ENCODE peak calls at places on chromosomes 1 and 21, in nine cellular contexts. K is GM13977, R is fibroblast of lung, L is B cell, T is HFF-Myc, U is cardiac fibroblast, P is endothelial cell, Q is body of pancreas, E is thyroid gland. A is an unnamed sample.

GRCh38 chr1:185499986-185500626 is 183.1 kb upstream of the IVNS1ABP start:
- DNase-seq in K (no peak), R (peak; percentile 60), L (no peak), T (peak; percentile 42), U (peak; percentile 62), P (no peak), Q (no peak), E (no peak), A (no peak)

GRCh38 chr1:186082235-186082937 is 292.7 kb downstream of the TPR start:
- DNase-seq in K (no peak), R (peak; percentile 76), L (peak; percentile 14), T (peak; percentile 24), U (peak; percentile 86), P (peak; percentile 36), Q (peak; percentile 61), E (peak; percentile 95), A (no peak)

GRCh38 chr1:55217226-55217996 is 2.2 kb upstream of the USP24 start:
- DNase-seq in K (no peak), R (no peak), L (peak; percentile 64), T (no peak), U (peak; percentile 46), P (no peak), Q (no peak), E (no peak), A (no peak)

GRCh38 chr1:117892512-117892911 is 36.9 kb downstream of the GDAP2 start:
- DNase-seq in K (no peak), R (no peak), L (no peak), T (no peak), U (no peak), P (no peak), Q (no peak), E (no peak), A (no peak)

GRCh38 chr1:164515932-164516331 is 43.1 kb upstream of the PBX1 start:
- DNase-seq in K (no peak), R (peak; percentile 87), L (no peak), T (no peak), U (peak; percentile 37), P (no peak), Q (no peak), E (no peak), A (no peak)

GRCh38 chr1:86068841-86069756 is 87.5 kb downstream of the COL24A1 start:
- DNase-seq in K (no peak), R (peak; percentile 31), L (no peak), T (no peak), U (peak; percentile 20), P (no peak), Q (no peak), E (no peak), A (no peak)

GRCh38 chr1:11543796-11544195 is 64.8 kb downstream of the DISP3 start:
- DNase-seq in K (no peak), R (no peak), L (no peak), T (no peak), U (no peak), P (no peak), Q (no peak), E (no peak), A (no peak)

GRCh38 chr21:43681650-43682049 is 22.3 kb downstream of the RRP1B start:
- DNase-seq in K (no peak), R (no peak), L (no peak), T (no peak), U (no peak), P (no peak), Q (no peak), E (no peak), A (no peak)

DNA sequence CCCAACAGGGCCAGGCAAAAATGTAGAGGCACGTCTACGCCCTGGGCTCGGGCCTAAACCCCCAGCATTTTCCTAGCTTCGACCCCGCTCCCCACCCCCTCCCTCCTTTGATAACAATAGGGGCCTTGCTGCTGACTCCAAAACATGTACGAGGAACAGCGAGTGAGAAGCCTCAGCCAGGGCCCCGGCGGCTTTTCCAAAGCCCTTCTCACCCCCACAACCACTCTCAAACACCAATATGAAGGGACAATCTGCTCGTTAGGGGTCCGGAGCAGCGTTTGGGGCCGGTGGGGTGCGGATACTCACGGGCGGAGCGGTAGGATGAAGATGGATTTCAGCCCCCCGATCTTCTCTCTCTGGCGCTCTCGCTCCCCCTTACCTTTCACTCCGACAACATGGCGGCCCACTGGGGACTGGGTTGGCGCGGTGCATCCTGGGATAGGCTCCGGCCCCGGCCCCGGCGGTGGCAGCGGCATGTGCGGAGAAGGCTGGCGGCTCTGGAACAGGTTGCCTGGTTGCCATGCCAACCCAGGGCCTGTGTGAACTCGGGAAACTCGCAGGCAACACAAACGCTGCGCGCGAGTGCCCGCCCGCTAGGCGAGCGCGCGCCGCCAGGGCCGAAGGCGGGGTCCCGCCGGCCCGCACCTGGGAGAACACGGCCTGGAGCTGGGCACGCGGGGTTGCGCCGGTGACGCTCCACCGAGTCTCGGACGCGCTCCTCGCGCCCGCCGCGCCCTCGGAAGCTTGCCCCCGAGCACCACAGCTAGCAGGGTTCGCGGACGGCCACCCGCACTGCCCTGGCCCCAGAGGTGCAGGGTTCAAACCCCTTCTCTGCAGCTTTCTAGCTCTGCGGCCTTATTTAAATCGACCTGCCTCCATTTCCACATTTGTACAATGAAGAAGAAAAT is at the start of gene PUM1:
- DNase-seq in K (peak; percentile 96), R (peak; percentile 96), L (peak; percentile 95), T (peak; percentile 90), U (peak; percentile 98), P (peak; percentile 100), Q (peak; percentile 100), E (peak; percentile 100), A (peak; percentile 97)
- TF ChIP-seq CTCF in K (no peak), R (no peak), L (no peak), T (no peak), U (no peak), P (no peak), Q (peak; percentile 30), E (peak; percentile 45), A (no peak)

GRCh38 chr1:6486433-6487011 is 4.9 kb downstream of the PLEKHG5 start:
- DNase-seq in K (peak; percentile 92), R (peak; percentile 78), L (peak; percentile 92), T (peak; percentile 67), U (peak; percentile 85), P (peak; percentile 96), Q (peak; percentile 90), E (peak; percentile 84), A (peak; percentile 74)

GRCh38 chr1:6485937-6486250 is 5.6 kb downstream of the PLEKHG5 start:
- DNase-seq in K (no peak), R (no peak), L (no peak), T (no peak), U (no peak), P (no peak), Q (no peak), E (no peak), A (no peak)

GRCh38 chr1:6483761-6484117 is 7.7 kb downstream of the PLEKHG5 start:
- DNase-seq in K (no peak), R (no peak), L (no peak), T (no peak), U (no peak), P (no peak), Q (no peak), E (no peak), A (no peak)

GRCh38 chr1:6484826-6485139 is 6.7 kb downstream of the PLEKHG5 start:
- DNase-seq in K (no peak), R (no peak), L (no peak), T (no peak), U (no peak), P (no peak), Q (no peak), E (no peak), A (no peak)

GRCh38 chr1:6485140-6485936 is 6.1 kb downstream of the PLEKHG5 start:
- DNase-seq in K (peak; percentile 66), R (no peak), L (peak; percentile 76), T (no peak), U (no peak), P (peak; percentile 67), Q (no peak), E (no peak), A (no peak)
- TF ChIP-seq CTCF in K (no peak), R (no peak), L (no peak), T (no peak), U (no peak), P (no peak), Q (no peak), E (no peak), A (no peak)

DNA sequence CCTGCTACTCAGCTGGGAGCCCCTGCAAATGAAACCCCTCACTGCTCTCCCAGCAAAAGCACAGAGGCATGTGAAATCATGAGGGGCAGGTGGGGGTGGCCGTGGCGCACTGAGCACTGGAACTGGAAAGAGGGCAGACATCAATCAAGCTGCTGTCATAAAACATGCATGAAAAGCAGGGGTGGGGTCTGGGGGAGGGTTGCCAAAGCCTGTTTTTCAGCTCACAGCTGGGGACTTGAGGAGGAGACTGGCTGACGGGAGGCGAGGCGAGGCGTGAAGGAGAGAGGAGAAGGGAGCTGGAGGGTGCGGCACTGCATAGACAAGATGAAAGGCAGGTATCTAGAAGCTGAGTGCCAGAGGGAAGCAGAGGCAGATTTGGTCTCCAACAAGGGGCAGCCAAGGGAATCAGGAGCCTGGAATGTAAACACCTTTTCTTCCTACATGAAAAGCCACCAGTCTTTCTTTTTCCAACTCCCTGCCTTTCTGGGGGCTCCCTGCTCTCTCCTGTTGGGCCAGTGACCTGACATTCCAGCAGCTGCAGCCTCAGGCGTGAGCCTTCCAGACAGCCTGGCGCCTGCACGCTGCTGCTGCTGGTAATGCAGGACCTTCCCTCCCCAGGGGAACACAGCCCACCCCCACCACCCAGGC is 87.0 kb downstream of the NMNAT2 start:
- DNase-seq in K (no peak), R (no peak), L (no peak), T (no peak), U (no peak), P (no peak), Q (no peak), E (peak; percentile 59), A (no peak)
- TF ChIP-seq CTCF in K (no peak), R (no peak), L (no peak), T (no peak), U (no peak), P (no peak), Q (no peak), E (no peak), A (no peak)

GRCh38 chr1:110718452-110718851 is 43.7 kb upstream of the KCNA3 start:
- DNase-seq in K (no peak), R (no peak), L (no peak), T (no peak), U (no peak), P (no peak), Q (no peak), E (no peak), A (no peak)

GRCh38 chr1:110726755-110727154 is 52.0 kb upstream of the KCNA3 start:
- DNase-seq in K (peak; percentile 67), R (no peak), L (peak; percentile 43), T (no peak), U (no peak), P (no peak), Q (no peak), E (no peak), A (no peak)

GRCh38 chr1:110719908-110720307 is 45.2 kb upstream of the KCNA3 start:
- DNase-seq in K (no peak), R (no peak), L (no peak), T (no peak), U (no peak), P (no peak), Q (no peak), E (no peak), A (no peak)

GRCh38 chr1:110728388-110728787 is 53.6 kb upstream of the KCNA3 start:
- DNase-seq in K (no peak), R (no peak), L (no peak), T (no peak), U (no peak), P (no peak), Q (no peak), E (no peak), A (no peak)

DNA sequence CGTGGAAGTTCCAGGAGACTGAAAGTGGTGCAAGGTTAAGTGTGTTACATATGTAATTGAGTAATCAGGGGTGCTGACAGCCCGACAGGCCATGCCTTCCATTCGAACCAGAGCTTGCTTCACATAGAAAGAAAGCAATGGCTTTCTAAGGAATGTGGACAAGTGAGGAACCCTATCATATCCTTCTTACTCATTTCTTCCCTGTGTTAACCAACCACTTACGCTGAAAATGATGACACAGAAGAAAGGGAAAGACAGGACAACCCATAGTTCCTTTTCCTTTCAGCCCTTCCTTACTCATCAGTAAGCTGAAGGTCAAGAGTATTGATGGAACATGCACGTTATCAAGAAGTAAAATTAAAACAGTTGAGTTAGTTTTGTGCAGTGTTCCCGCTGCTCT is 48.1 kb upstream of the KCNA3 start:
- DNase-seq in K (no peak), R (no peak), L (no peak), T (no peak), U (no peak), P (no peak), Q (no peak), E (no peak), A (no peak)
- TF ChIP-seq CTCF in K (no peak), R (no peak), L (no peak), T (no peak), U (no peak), P (no peak), Q (no peak), E (no peak), A (no peak)

A was measured in natural killer cell.